ENCODE peak calls at places on chromosomes 1 and 21, in eight cellular contexts. V is cortex of kidney, M is Daoy, J is NCI-H1105 treated with DMSO at 0.1 percent for 48 hours, B is pancreas, X is AG08395, T is NCI-H2029 treated with DMSO at 0.1 percent for 48 hours, R is foreskin fibroblast. O is an unnamed sample.

GRCh38 chr21:45593162-45594022 is 50.1 kb upstream of the PCBP3 start:
- DNase-seq in V (no peak), M (peak; percentile 38), J (no peak), B (peak; percentile 68), X (no peak), T (no peak), R (no peak), O (peak; percentile 19)

GRCh38 chr1:183632087-183632486 is 3.5 kb downstream of the ARPC5 start:
- DNase-seq in V (no peak), M (no peak), J (no peak), B (no peak), X (peak; percentile 30), T (no peak), R (peak; percentile 59), O (no peak)

GRCh38 chr1:3306583-3307285 is 147.7 kb upstream of the ARHGEF16 start:
- DNase-seq in V (no peak), M (peak; percentile 29), J (no peak), B (no peak), X (peak; percentile 59), T (no peak), R (peak; percentile 71), O (no peak)

GRCh38 chr1:170790175-170790574 is 126.2 kb downstream of the PRRX1 start:
- DNase-seq in V (no peak), M (no peak), J (no peak), B (no peak), X (no peak), T (no peak), R (no peak), O (no peak)

GRCh38 chr1:192311281-192311680 is 5.5 kb upstream of the RGS21 start:
- DNase-seq in V (no peak), M (no peak), J (peak; percentile 47), B (no peak), X (no peak), T (no peak), R (peak; percentile 11), O (no peak)

GRCh38 chr1:161763522-161764098 is 2.5 kb upstream of the ATF6 start:
- DNase-seq in V (no peak), M (peak; percentile 13), J (no peak), B (no peak), X (no peak), T (peak; percentile 7), R (no peak), O (no peak)

GRCh38 chr21:31198575-31198974 is 145.5 kb downstream of the TIAM1 start:
- DNase-seq in V (no peak), M (peak; percentile 35), J (peak; percentile 71), B (no peak), X (peak; percentile 48), T (peak; percentile 67), R (no peak), O (no peak)

GRCh38 chr1:178461676-178462075 is 35.1 kb downstream of the CLEC20A start:
- DNase-seq in V (no peak), M (no peak), J (no peak), B (no peak), X (no peak), T (no peak), R (no peak), O (no peak)

GRCh38 chr1:53361541-53361961 is 33.7 kb upstream of the LRP8 start:
- DNase-seq in V (no peak), M (no peak), J (no peak), B (no peak), X (no peak), T (no peak), R (no peak), O (peak; percentile 30)

GRCh38 chr1:59367269-59368006 is 70.5 kb downstream of the FGGY start:
- DNase-seq in V (no peak), M (peak; percentile 33), J (no peak), B (no peak), X (peak; percentile 91), T (no peak), R (peak; percentile 83), O (peak; percentile 63)

GRCh38 chr1:199132006-199132405 is 493.2 kb downstream of the PTPRC start:
- DNase-seq in V (no peak), M (no peak), J (no peak), B (no peak), X (no peak), T (no peak), R (no peak), O (no peak)

GRCh38 chr1:84264961-84265360 is 36.5 kb upstream of the SAMD13 start:
- DNase-seq in V (no peak), M (no peak), J (no peak), B (no peak), X (no peak), T (no peak), R (no peak), O (no peak)

GRCh38 chr1:179476484-179476883 is 99.3 kb downstream of the NPHS2 start:
- DNase-seq in V (no peak), M (no peak), J (no peak), B (no peak), X (no peak), T (no peak), R (no peak), O (no peak)

GRCh38 chr1:166117776-166118175 is 49.0 kb downstream of the FAM78B start:
- DNase-seq in V (no peak), M (no peak), J (no peak), B (no peak), X (no peak), T (no peak), R (no peak), O (no peak)

GRCh38 chr1:160168609-160169369 is 17.4 kb downstream of the ATP1A4 start:
- DNase-seq in V (no peak), M (no peak), J (no peak), B (no peak), X (peak; percentile 46), T (no peak), R (no peak), O (no peak)

GRCh38 chr1:220966874-220967631 is 87.8 kb downstream of the HLX start:
- DNase-seq in V (no peak), M (peak; percentile 4), J (no peak), B (no peak), X (no peak), T (no peak), R (peak; percentile 65), O (no peak)

GRCh38 chr1:71031426-71031825 is 16.2 kb downstream of the PTGER3 start:
- DNase-seq in V (no peak), M (no peak), J (no peak), B (no peak), X (peak; percentile 65), T (no peak), R (no peak), O (no peak)

GRCh38 chr21:40732998-40733397 is 114.0 kb downstream of the DSCAM start:
- DNase-seq in V (no peak), M (no peak), J (peak; percentile 97), B (no peak), X (no peak), T (peak; percentile 87), R (no peak), O (no peak)

GRCh38 chr1:226061793-226062557 is 541 bp upstream of the H3-3A start:
- DNase-seq in V (no peak), M (peak; percentile 89), J (peak; percentile 40), B (peak; percentile 91), X (peak; percentile 68), T (no peak), R (peak; percentile 69), O (peak; percentile 39)

GRCh38 chr1:7404046-7404742 is 366.9 kb upstream of the VAMP3 start:
- DNase-seq in V (no peak), M (no peak), J (no peak), B (no peak), X (no peak), T (no peak), R (no peak), O (no peak)

GRCh38 chr1:156431366-156432108 is 62.5 kb downstream of the RHBG start:
- DNase-seq in V (no peak), M (no peak), J (no peak), B (no peak), X (no peak), T (no peak), R (no peak), O (no peak)

GRCh38 chr1:55868026-55868425 is 652.9 kb upstream of the USP24 start:
- DNase-seq in V (no peak), M (no peak), J (peak; percentile 92), B (no peak), X (peak; percentile 22), T (peak; percentile 98), R (no peak), O (no peak)

GRCh38 chr1:224378855-224379631 is 22.4 kb downstream of the CNIH4 start:
- DNase-seq in V (no peak), M (no peak), J (no peak), B (no peak), X (no peak), T (no peak), R (no peak), O (no peak)

GRCh38 chr1:192159034-192159433 is 772 bp downstream of the RGS18 start:
- DNase-seq in V (no peak), M (no peak), J (no peak), B (no peak), X (no peak), T (no peak), R (no peak), O (no peak)

O was measured in RWPE2.